ENCODE peak calls at places on chromosomes 16 and 17, in four cellular contexts. L is thoracic aorta, M is WERI-Rb-1, V is foreskin fibroblast. H is an unnamed sample.

GRCh38 chr16:67645397-67646121 is 615 bp downstream of the CARMIL2 start:
- DNase-seq in M (no peak), V (no peak), L (no peak), H (no peak)

GRCh38 chr16:70556063-70556462 is 32.4 kb downstream of the SF3B3 start:
- DNase-seq in L (no peak), M (no peak), V (no peak), H (no peak)

GRCh38 chr16:49539758-49540157 is 166.2 kb downstream of the C16orf78 start:
- DNase-seq in M (no peak), L (no peak), V (no peak), H (no peak)

GRCh38 chr17:74274060-74274702 is at the start of gene DNAI2:
- DNase-seq in L (no peak), V (no peak), M (no peak), H (no peak)

GRCh38 chr16:22177968-22178934 is 15.9 kb downstream of the SDR42E2 start:
- DNase-seq in M (no peak), L (no peak), V (no peak), H (no peak)

GRCh38 chr16:4404247-4404966 is 12.0 kb downstream of the CORO7 start:
- DNase-seq in L (no peak), M (peak), V (no peak), H (no peak)

GRCh38 chr16:53142823-53143568 is 88.2 kb downstream of the CHD9 start:
- DNase-seq in V (peak), M (no peak), L (no peak), H (no peak)

GRCh38 chr16:2093793-2094192 is 41.9 kb downstream of the PKD1 start:
- DNase-seq in M (no peak), L (no peak), V (no peak), H (no peak)

GRCh38 chr17:29495011-29495410 is 71.8 kb downstream of the ABHD15 start:
- DNase-seq in V (peak), M (no peak), L (no peak), H (no peak)

GRCh38 chr16:85608515-85608885 is 4.6 kb upstream of the GSE1 start:
- DNase-seq in M (no peak), L (no peak), V (no peak), H (no peak)

GRCh38 chr16:81127051-81127450 is 30.9 kb upstream of the GCSH start:
- DNase-seq in M (no peak), V (peak), L (no peak), H (no peak)

GRCh38 chr17:47220531-47220999 is 11.4 kb downstream of the MYL4 start:
- DNase-seq in V (no peak), M (no peak), L (no peak), H (no peak)

GRCh38 chr16:35752012-35752772 is 2292.8 kb downstream of the TP53TG3F start:
- DNase-seq in V (no peak), M (no peak), L (no peak), H (peak)

GRCh38 chr16:87878704-87879103 is 9.4 kb upstream of the SLC7A5 start:
- DNase-seq in V (no peak), L (no peak), M (no peak), H (no peak)

DNA sequence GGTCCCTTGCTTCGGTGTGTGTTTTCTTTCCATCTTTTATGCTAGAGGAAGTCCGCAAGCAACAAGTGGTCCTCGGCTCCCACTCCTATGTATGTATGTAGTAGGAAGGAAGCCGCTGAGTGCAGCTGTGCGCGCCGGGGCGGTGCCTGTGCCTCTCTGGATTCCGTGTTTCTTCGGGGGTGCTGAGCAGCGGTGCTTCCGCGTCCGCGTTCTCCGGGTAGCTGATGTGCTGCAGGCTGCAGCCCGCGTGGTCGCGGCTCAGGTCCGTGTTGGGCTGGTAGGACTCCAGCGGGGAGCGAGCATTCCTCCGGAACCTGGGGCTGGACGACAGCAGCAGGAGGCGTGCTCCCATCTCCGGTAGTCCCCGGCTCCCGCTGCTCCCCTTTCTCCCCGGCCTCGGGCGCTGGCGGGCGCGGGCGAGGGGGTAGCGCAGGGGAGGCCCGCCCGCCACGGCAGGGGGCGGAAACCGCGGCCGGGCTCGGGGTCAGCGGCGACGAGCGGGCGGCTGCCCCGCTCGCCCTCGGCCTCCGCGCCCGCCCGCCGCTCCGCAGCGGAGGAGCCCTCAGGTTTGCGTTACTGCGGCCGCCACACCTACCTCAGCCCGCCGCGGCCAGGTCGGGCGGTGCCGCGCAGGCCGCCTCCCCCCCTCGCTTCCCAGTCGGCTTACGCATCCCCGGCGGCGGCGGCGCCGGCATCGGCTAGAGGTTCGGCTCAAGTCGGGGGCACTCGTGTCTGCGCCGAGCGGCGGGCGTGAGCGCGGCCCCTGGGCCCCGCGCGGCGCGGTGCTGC is 503 bp downstream of the C17orf67 start:
- DNase-seq in M (peak), L (no peak), V (peak), H (peak)
- TF ChIP-seq CTCF in M (no peak), L (no peak), V (no peak), H (no peak)

GRCh38 chr16:51849715-51850114 is 697.2 kb downstream of the TOX3 start:
- DNase-seq in L (no peak), M (no peak), V (no peak), H (no peak)

GRCh38 chr16:51852892-51853291 is 694.1 kb downstream of the TOX3 start:
- DNase-seq in V (no peak), M (no peak), L (no peak), H (no peak)

GRCh38 chr16:51854401-51854951 is 692.5 kb downstream of the TOX3 start:
- DNase-seq in M (no peak), L (no peak), V (no peak), H (no peak)

GRCh38 chr16:51851111-51851510 is 695.8 kb downstream of the TOX3 start:
- DNase-seq in V (no peak), M (no peak), L (no peak), H (no peak)

DNA sequence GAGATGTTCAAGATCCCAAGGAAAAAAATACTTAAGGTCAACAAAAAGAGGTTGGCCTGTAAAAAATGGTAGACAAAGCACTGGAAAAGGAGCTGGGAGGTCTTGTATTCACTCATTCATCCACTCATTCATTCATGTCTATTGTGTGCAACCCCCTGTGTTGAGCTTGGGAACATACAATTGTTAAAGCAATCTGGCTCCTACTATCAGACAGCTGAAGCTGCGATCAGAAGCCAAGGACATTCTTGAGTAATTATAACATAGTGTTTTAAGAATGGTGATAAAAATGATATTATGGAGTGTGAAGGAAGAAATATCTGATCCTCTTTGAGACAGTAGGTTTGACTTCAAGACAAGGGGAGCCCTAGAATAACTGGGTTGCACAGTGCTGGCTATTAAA is 693.4 kb downstream of the TOX3 start:
- DNase-seq in V (no peak), M (no peak), L (no peak), H (no peak)
- TF ChIP-seq CTCF in V (no peak), M (no peak), L (no peak), H (no peak)

GRCh38 chr17:63880706-63881105 is 1.0 kb downstream of the GH2 start:
- DNase-seq in V (no peak), L (no peak), M (no peak), H (no peak)

GRCh38 chr17:63881935-63882601 is at the start of gene GH2:
- DNase-seq in M (peak), L (no peak), V (peak), H (peak)
- TF ChIP-seq CTCF in M (peak), L (peak), V (peak), H (no peak)

GRCh38 chr17:17784599-17785264 is 52.1 kb downstream of the SREBF1 start:
- DNase-seq in L (no peak), M (peak), V (no peak), H (no peak)

GRCh38 chr17:17783825-17784598 is 52.8 kb downstream of the SREBF1 start:
- DNase-seq in M (peak), L (no peak), V (no peak), H (no peak)

GRCh38 chr17:17782425-17783120 is 54.2 kb downstream of the SREBF1 start:
- DNase-seq in M (peak), L (no peak), V (no peak), H (no peak)

GRCh38 chr17:17781591-17782424 is 55.0 kb downstream of the SREBF1 start:
- DNase-seq in V (peak), M (peak), L (no peak), H (no peak)

DNA sequence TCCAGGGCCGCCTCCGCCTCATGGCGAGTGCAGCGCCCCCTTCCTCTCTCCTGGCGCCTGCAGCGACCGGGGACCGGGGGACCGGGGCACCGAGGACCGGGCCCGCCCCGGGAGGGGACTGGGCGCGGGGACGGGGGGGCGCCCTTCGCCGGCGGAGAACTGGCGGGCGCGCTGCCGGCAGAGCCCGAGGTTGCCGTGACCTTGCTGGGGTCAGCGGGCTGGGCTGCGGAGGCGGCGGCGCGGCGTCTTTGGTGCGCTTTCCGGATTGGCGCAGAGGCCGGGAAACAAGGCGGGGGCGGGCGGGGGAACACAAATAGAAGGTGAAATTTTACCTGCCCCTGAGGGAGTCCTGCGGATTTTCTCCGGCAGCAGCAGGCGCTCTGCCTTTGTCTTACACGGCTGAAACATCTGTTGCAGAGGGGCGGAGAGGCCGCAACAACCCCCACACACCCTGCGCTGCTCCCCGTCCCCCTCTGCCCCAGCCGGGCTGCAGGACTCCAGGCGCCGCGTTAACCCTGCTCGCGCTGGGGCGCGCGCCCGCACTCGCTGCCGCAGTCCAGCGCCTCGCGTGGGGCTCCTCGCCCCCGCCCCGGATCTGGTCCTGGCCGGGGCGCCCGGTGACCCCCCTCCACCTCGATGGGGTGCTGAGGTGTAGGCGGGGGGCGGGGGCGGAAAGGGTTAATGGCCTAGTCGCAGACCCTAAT is 53.5 kb downstream of the SREBF1 start:
- DNase-seq in V (no peak), L (no peak), M (peak), H (no peak)
- TF ChIP-seq CTCF in V (peak), L (no peak), M (peak), H (no peak)

GRCh38 chr17:40121191-40121885 is 433 bp upstream of the MSL1 start:
- DNase-seq in V (peak), M (peak), L (no peak), H (no peak)

GRCh38 chr17:40122944-40123810 is 1.4 kb downstream of the MSL1 start:
- DNase-seq in L (no peak), V (no peak), M (peak), H (no peak)

GRCh38 chr17:40121886-40122465 is at the start of gene MSL1:
- DNase-seq in L (no peak), V (peak), M (peak), H (no peak)

GRCh38 chr17:40123811-40124114 is 2.0 kb downstream of the MSL1 start:
- DNase-seq in V (no peak), L (no peak), M (no peak), H (no peak)

GRCh38 chr17:40122466-40122943 is 734 bp downstream of the MSL1 start:
- DNase-seq in V (no peak), M (peak), L (no peak), H (no peak)
- TF ChIP-seq CTCF in V (no peak), M (no peak), L (no peak), H (no peak)

DNA sequence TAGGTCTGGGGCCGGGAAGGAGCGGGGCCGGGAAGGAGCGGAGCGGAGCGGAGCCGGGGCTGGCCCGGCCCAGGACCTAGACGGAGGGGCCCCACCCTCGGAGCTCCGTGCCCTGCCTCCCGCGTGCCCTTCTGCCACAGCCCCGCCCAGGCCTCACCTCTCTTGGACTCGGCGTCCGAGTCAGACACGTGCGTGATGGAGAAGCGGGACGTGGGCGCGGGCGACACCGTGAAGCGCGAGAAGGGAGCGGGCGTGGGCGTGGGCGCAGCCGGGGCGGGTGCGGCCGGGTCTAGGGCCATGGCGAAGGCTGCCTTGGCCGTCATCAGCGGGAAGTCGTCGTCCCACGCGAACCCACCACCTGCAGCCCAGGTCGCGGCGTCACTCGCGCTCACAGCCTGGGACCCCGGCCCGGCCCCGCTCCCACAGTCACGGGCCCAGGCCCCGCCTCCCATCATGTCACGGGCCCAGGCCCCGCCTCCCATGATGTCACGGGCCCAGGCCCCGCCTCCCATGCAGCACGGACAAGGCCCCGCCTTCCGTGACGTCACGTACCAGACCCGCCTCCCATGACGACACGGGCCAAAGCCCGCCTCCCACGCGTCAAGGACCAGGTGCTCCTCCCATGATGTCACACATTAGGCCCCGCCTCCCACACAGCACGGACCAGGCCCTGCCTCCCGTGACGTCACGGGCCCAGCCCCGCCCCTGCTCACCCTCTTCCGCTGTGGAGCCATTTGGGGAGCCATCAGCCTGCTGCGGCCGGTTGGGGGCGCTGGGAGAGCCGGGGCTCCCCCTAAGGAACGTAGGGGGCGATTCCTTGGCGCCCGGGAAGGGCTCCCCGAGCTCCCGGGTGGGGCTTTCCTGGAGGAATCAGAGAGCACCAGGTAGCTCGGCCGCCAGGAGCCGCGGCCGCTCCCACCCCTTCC is 45.8 kb upstream of the PVALEF start:
- DNase-seq in V (peak), L (peak), M (peak), H (peak)
- TF ChIP-seq CTCF in V (peak), L (no peak), M (no peak), H (no peak)

GRCh38 chr17:10265100-10265810 is 66.8 kb upstream of the GAS7 start:
- DNase-seq in L (no peak), M (no peak), V (peak), H (no peak)
- TF ChIP-seq CTCF in L (no peak), M (no peak), V (no peak), H (no peak)

GRCh38 chr17:63082952-63083351 is 116.9 kb downstream of the TANC2 start:
- DNase-seq in M (no peak), V (peak), L (no peak), H (no peak)
- TF ChIP-seq CTCF in M (no peak), V (no peak), L (no peak), H (no peak)

DNA sequence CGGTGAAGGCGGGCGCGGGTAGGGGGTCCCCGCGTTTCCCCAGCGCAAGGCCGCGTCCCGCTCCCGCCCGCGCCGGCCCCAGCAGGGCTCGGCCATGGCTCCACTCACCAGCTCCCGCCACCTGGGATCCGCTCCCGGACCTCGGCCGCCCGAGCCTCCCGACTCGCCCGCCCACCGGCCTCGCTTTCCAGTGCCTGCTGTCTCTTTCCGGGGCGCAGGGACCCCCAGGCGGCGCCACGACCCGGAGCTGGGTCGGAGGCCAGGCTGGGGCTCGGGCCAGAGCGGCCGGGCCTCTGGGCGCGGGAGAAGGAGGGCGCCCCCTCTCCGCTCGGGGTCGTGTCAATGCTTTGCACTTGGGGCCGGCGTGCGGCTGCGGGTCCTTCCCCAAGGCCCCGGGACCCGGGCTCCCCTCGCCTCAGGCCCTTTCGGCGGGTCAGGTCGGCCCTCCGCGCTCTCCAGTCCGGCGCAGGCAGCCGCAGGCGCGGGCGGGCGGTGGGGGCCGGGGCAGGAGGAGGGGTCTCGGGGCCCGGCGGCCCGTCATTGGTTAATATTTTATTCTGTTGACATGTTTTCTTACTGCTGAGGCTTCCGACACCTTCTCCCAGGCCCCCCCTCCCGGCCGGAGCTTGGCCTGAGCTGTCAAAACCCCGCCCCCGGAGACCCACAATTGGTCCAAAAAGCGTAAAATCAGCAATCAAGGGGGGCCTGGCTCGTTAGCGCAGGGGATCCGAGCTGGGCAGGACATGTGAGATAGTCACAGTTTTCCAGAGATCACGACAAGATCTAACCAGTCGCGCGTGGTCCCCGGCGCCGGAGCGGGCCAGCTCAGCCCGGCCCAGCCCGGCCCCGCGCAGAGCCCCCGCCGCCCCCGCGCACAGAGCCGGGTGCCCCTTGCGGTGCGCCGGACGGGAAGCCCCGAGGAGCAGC is at the start of gene TBX2:
- DNase-seq in M (peak), L (peak), V (peak), H (no peak)
- TF ChIP-seq CTCF in M (peak), L (no peak), V (no peak), H (no peak)